ENCODE peak calls at places on chromosomes 1 and 21, in ten cellular contexts. D is hepatocyte, M is HTR-8/SVneo, L is MM.1S, V is GM03348, O is HT1080, Y is endothelial cell, J is amniotic epithelial cell, C is Kasumi-1, K is NAMALWA. A is an unnamed sample.

GRCh38 chr1:5200006-5200405 is 545.6 kb downstream of the AJAP1 start:
- DNase-seq in Y (no peak), D (no peak), K (no peak), C (no peak), O (no peak), V (no peak), M (no peak), L (no peak), J (no peak), A (no peak)

GRCh38 chr1:95953005-95953404 is 719.0 kb downstream of the RWDD3 start:
- DNase-seq in O (peak; percentile 40), K (no peak), D (peak; percentile 58), J (peak; percentile 34), M (no peak), V (peak; percentile 24), Y (peak; percentile 9), C (peak; percentile 66), L (no peak), A (no peak)

GRCh38 chr21:31710586-31710985 is 21.3 kb downstream of the SCAF4 start:
- DNase-seq in J (peak; percentile 19), D (no peak), C (no peak), M (no peak), K (no peak), L (no peak), V (peak; percentile 62), Y (no peak), O (no peak), A (no peak)

GRCh38 chr21:26135520-26135919 is 35.0 kb downstream of the APP start:
- DNase-seq in V (no peak), J (no peak), K (no peak), L (no peak), C (no peak), O (no peak), D (no peak), Y (no peak), M (no peak), A (no peak)

GRCh38 chr1:25727819-25728286 is 72.1 kb upstream of the SELENON start:
- DNase-seq in Y (no peak), D (peak; percentile 84), O (no peak), V (peak; percentile 42), K (no peak), J (peak; percentile 53), M (no peak), C (no peak), L (no peak), A (no peak)

GRCh38 chr21:16572032-16572431 is 842.2 kb downstream of the USP25 start:
- DNase-seq in Y (no peak), C (no peak), V (no peak), L (no peak), M (no peak), D (no peak), K (no peak), J (no peak), O (peak; percentile 54), A (no peak)

GRCh38 chr1:156476501-156477298 is 23.9 kb downstream of the MEF2D start:
- DNase-seq in O (peak; percentile 73), D (no peak), C (no peak), K (no peak), J (peak; percentile 68), L (no peak), Y (no peak), M (peak; percentile 32), V (peak; percentile 48), A (no peak)

GRCh38 chr1:181391297-181391905 is 91.9 kb upstream of the CACNA1E start:
- DNase-seq in M (no peak), K (no peak), Y (no peak), D (no peak), C (no peak), L (no peak), O (no peak), J (no peak), V (no peak), A (no peak)

GRCh38 chr21:37642493-37642892 is 273.8 kb downstream of the KCNJ6 start:
- DNase-seq in Y (no peak), D (peak; percentile 44), O (peak; percentile 30), J (no peak), V (no peak), C (no peak), M (no peak), K (peak; percentile 61), L (peak; percentile 69), A (no peak)

GRCh38 chr1:5348732-5349465 is 643.3 kb downstream of the NPHP4 start:
- DNase-seq in J (no peak), L (no peak), K (no peak), Y (no peak), C (no peak), M (no peak), V (no peak), O (no peak), D (no peak), A (no peak)

GRCh38 chr1:186948542-186948941 is 119.8 kb downstream of the PLA2G4A start:
- DNase-seq in M (no peak), V (no peak), C (no peak), K (no peak), J (no peak), Y (peak; percentile 21), D (no peak), O (peak; percentile 71), L (no peak), A (no peak)

GRCh38 chr1:3030663-3031381 is 9.6 kb downstream of the ACTRT2 start:
- DNase-seq in L (no peak), M (no peak), J (no peak), Y (no peak), C (no peak), V (no peak), O (no peak), D (no peak), K (no peak), A (no peak)

GRCh38 chr1:181094402-181094801 is 5.9 kb downstream of the IER5 start:
- DNase-seq in O (no peak), M (no peak), Y (no peak), V (no peak), K (no peak), J (no peak), L (no peak), C (no peak), D (no peak), A (no peak)

GRCh38 chr1:89928506-89928905 is 66.4 kb upstream of the ZNF326 start:
- DNase-seq in O (no peak), J (no peak), K (no peak), C (no peak), L (no peak), V (no peak), Y (no peak), D (no peak), M (no peak), A (no peak)

GRCh38 chr1:101238681-101239094 is 1.9 kb downstream of the S1PR1 start:
- DNase-seq in J (peak; percentile 92), D (peak; percentile 87), K (peak; percentile 81), Y (peak; percentile 89), V (peak; percentile 88), C (peak; percentile 67), O (peak; percentile 85), L (peak; percentile 37), M (peak; percentile 59), A (peak; percentile 71)

GRCh38 chr1:54010415-54011117 is 7.4 kb downstream of the LDLRAD1 start:
- DNase-seq in Y (no peak), J (no peak), C (no peak), M (no peak), L (no peak), V (no peak), K (no peak), D (no peak), O (no peak), A (no peak)

GRCh38 chr1:3080236-3080964 is 11.4 kb downstream of the PRDM16 start:
- DNase-seq in V (no peak), Y (no peak), O (no peak), D (no peak), M (no peak), K (no peak), J (no peak), L (no peak), C (no peak), A (no peak)

GRCh38 chr1:27912429-27912828 is 22.4 kb upstream of the SMPDL3B start:
- DNase-seq in J (no peak), K (no peak), M (no peak), L (no peak), V (no peak), O (no peak), C (no peak), D (no peak), Y (no peak), A (no peak)

GRCh38 chr1:157478030-157478429 is 74.3 kb downstream of the FCRL5 start:
- DNase-seq in D (no peak), O (no peak), V (no peak), C (no peak), K (no peak), Y (no peak), M (no peak), L (no peak), J (no peak), A (no peak)

GRCh38 chr1:16145030-16145987 is 10.6 kb downstream of the EPHA2 start:
- DNase-seq in L (no peak), K (no peak), V (peak; percentile 94), D (peak; percentile 72), O (peak; percentile 95), Y (peak; percentile 77), C (no peak), J (peak; percentile 84), M (peak; percentile 76), A (peak; percentile 42)

GRCh38 chr1:208080396-208081276 is 163.5 kb downstream of the PLXNA2 start:
- DNase-seq in Y (no peak), K (no peak), L (no peak), M (no peak), V (no peak), D (no peak), J (no peak), C (no peak), O (no peak), A (no peak)

GRCh38 chr1:226212545-226212944 is 10.9 kb upstream of the MIXL1 start:
- DNase-seq in O (no peak), K (no peak), Y (no peak), J (no peak), M (no peak), V (no peak), L (no peak), D (no peak), C (no peak), A (no peak)

GRCh38 chr1:151920147-151920546 is 10.8 kb upstream of the THEM4 start:
- DNase-seq in L (peak; percentile 74), C (no peak), M (no peak), K (peak; percentile 66), D (no peak), J (no peak), V (no peak), Y (no peak), O (no peak), A (no peak)

GRCh38 chr1:205335692-205336091 is 14.1 kb upstream of the NUAK2 start:
- DNase-seq in D (peak; percentile 92), C (peak; percentile 67), J (peak; percentile 69), M (peak; percentile 87), L (peak; percentile 90), O (peak; percentile 74), Y (peak; percentile 95), K (peak; percentile 82), V (peak; percentile 91), A (peak; percentile 61)

GRCh38 chr1:115183711-115184259 is 94.5 kb upstream of the TSPAN2 start:
- DNase-seq in J (no peak), M (no peak), V (no peak), C (no peak), O (no peak), Y (no peak), D (peak; percentile 25), L (no peak), K (no peak), A (no peak)

GRCh38 chr1:164337885-164338284 is 221.1 kb upstream of the PBX1 start:
- DNase-seq in K (no peak), M (no peak), V (no peak), O (peak; percentile 1), J (peak; percentile 31), Y (no peak), C (no peak), L (no peak), D (peak; percentile 17), A (no peak)

GRCh38 chr1:38038836-38039235 is 7.8 kb downstream of the POU3F1 start:
- DNase-seq in L (no peak), Y (no peak), D (peak; percentile 45), J (peak; percentile 64), M (no peak), V (peak; percentile 69), O (peak; percentile 82), C (no peak), K (no peak), A (no peak)

GRCh38 chr21:14685568-14685967 is 139.5 kb upstream of the SAMSN1 start:
- DNase-seq in D (no peak), V (no peak), M (no peak), K (peak; percentile 41), Y (no peak), C (peak; percentile 78), O (no peak), J (no peak), L (peak; percentile 36), A (no peak)

A was measured in foreskin melanocyte.